ENCODE peak calls at places on chromosome 1, in ten cellular contexts. One of them, this sample, is unnamed.

GRCh38 chr1:204080163-204080903 is 7.4 kb downstream of the SOX13 start:
- DNase-seq in kidney tubule cell: peak
- DNase-seq in activated CD4-positive, alpha-beta T cell treated with anti-CD3 and anti-CD28 coated beads for 1 hour: no peak
- DNase-seq in stimulated activated CD4-positive, alpha-beta T cell treated with anti-CD3 and anti-CD28 coated beads, Interleukin-4, amount 100 ng/mL, for 48 hours: no peak
- DNase-seq in RPMI7951: peak
- DNase-seq in RWPE1: peak
- DNase-seq in AG04449: no peak
- DNase-seq in esophagus muscularis mucosa: no peak
- DNase-seq in COR-L47: peak
- DNase-seq in ACHN: peak
- DNase-seq in this sample: peak

GRCh38 chr1:116147114-116147510 is 35.9 kb downstream of the MAB21L3 start:
- DNase-seq in kidney tubule cell: no peak
- DNase-seq in activated CD4-positive, alpha-beta T cell treated with anti-CD3 and anti-CD28 coated beads for 1 hour: no peak
- DNase-seq in stimulated activated CD4-positive, alpha-beta T cell treated with anti-CD3 and anti-CD28 coated beads, Interleukin-4, amount 100 ng/mL, for 48 hours: no peak
- DNase-seq in RPMI7951: no peak
- DNase-seq in RWPE1: no peak
- DNase-seq in AG04449: no peak
- DNase-seq in esophagus muscularis mucosa: peak
- DNase-seq in COR-L47: no peak
- DNase-seq in ACHN: no peak
- DNase-seq in this sample: no peak

GRCh38 chr1:115090547-115090946 is 1.2 kb upstream of the TSPAN2 start:
- DNase-seq in kidney tubule cell: peak
- DNase-seq in activated CD4-positive, alpha-beta T cell treated with anti-CD3 and anti-CD28 coated beads for 1 hour: no peak
- DNase-seq in stimulated activated CD4-positive, alpha-beta T cell treated with anti-CD3 and anti-CD28 coated beads, Interleukin-4, amount 100 ng/mL, for 48 hours: no peak
- DNase-seq in RPMI7951: no peak
- DNase-seq in RWPE1: no peak
- DNase-seq in AG04449: no peak
- DNase-seq in esophagus muscularis mucosa: no peak
- DNase-seq in COR-L47: no peak
- DNase-seq in ACHN: peak
- DNase-seq in this sample: no peak

GRCh38 chr1:85085417-85085816 is 37.1 kb upstream of the MCOLN3 start:
- DNase-seq in kidney tubule cell: no peak
- DNase-seq in activated CD4-positive, alpha-beta T cell treated with anti-CD3 and anti-CD28 coated beads for 1 hour: no peak
- DNase-seq in stimulated activated CD4-positive, alpha-beta T cell treated with anti-CD3 and anti-CD28 coated beads, Interleukin-4, amount 100 ng/mL, for 48 hours: no peak
- DNase-seq in RPMI7951: no peak
- DNase-seq in RWPE1: no peak
- DNase-seq in AG04449: no peak
- DNase-seq in esophagus muscularis mucosa: no peak
- DNase-seq in COR-L47: no peak
- DNase-seq in ACHN: no peak
- DNase-seq in this sample: no peak

GRCh38 chr1:181620183-181620582 is 136.9 kb downstream of the CACNA1E start:
- DNase-seq in kidney tubule cell: no peak
- DNase-seq in activated CD4-positive, alpha-beta T cell treated with anti-CD3 and anti-CD28 coated beads for 1 hour: no peak
- DNase-seq in stimulated activated CD4-positive, alpha-beta T cell treated with anti-CD3 and anti-CD28 coated beads, Interleukin-4, amount 100 ng/mL, for 48 hours: no peak
- DNase-seq in RPMI7951: no peak
- DNase-seq in RWPE1: no peak
- DNase-seq in AG04449: no peak
- DNase-seq in esophagus muscularis mucosa: no peak
- DNase-seq in COR-L47: no peak
- DNase-seq in ACHN: no peak
- DNase-seq in this sample: no peak

GRCh38 chr1:65026235-65026634 is 59.9 kb upstream of the JAK1 start:
- DNase-seq in kidney tubule cell: no peak
- DNase-seq in activated CD4-positive, alpha-beta T cell treated with anti-CD3 and anti-CD28 coated beads for 1 hour: no peak
- DNase-seq in stimulated activated CD4-positive, alpha-beta T cell treated with anti-CD3 and anti-CD28 coated beads, Interleukin-4, amount 100 ng/mL, for 48 hours: no peak
- DNase-seq in RPMI7951: no peak
- DNase-seq in RWPE1: no peak
- DNase-seq in AG04449: no peak
- DNase-seq in esophagus muscularis mucosa: no peak
- DNase-seq in COR-L47: peak
- DNase-seq in ACHN: no peak
- DNase-seq in this sample: no peak

GRCh38 chr1:111238056-111238795 is 10.7 kb downstream of the CHI3L2 start:
- DNase-seq in kidney tubule cell: no peak
- DNase-seq in activated CD4-positive, alpha-beta T cell treated with anti-CD3 and anti-CD28 coated beads for 1 hour: no peak
- DNase-seq in stimulated activated CD4-positive, alpha-beta T cell treated with anti-CD3 and anti-CD28 coated beads, Interleukin-4, amount 100 ng/mL, for 48 hours: no peak
- DNase-seq in RPMI7951: no peak
- DNase-seq in RWPE1: no peak
- DNase-seq in AG04449: no peak
- DNase-seq in esophagus muscularis mucosa: no peak
- DNase-seq in COR-L47: no peak
- DNase-seq in ACHN: no peak
- DNase-seq in this sample: no peak

GRCh38 chr1:162561616-162562451 is at the start of gene UAP1:
- DNase-seq in kidney tubule cell: peak
- DNase-seq in activated CD4-positive, alpha-beta T cell treated with anti-CD3 and anti-CD28 coated beads for 1 hour: no peak
- DNase-seq in stimulated activated CD4-positive, alpha-beta T cell treated with anti-CD3 and anti-CD28 coated beads, Interleukin-4, amount 100 ng/mL, for 48 hours: no peak
- DNase-seq in RPMI7951: peak
- DNase-seq in RWPE1: peak
- DNase-seq in AG04449: no peak
- DNase-seq in esophagus muscularis mucosa: no peak
- DNase-seq in COR-L47: no peak
- DNase-seq in ACHN: peak
- DNase-seq in this sample: no peak

GRCh38 chr1:222266223-222267215 is 281.4 kb downstream of the HHIPL2 start:
- DNase-seq in kidney tubule cell: no peak
- DNase-seq in activated CD4-positive, alpha-beta T cell treated with anti-CD3 and anti-CD28 coated beads for 1 hour: no peak
- DNase-seq in stimulated activated CD4-positive, alpha-beta T cell treated with anti-CD3 and anti-CD28 coated beads, Interleukin-4, amount 100 ng/mL, for 48 hours: no peak
- DNase-seq in RPMI7951: no peak
- DNase-seq in RWPE1: no peak
- DNase-seq in AG04449: no peak
- DNase-seq in esophagus muscularis mucosa: no peak
- DNase-seq in COR-L47: no peak
- DNase-seq in ACHN: no peak
- DNase-seq in this sample: no peak

GRCh38 chr1:30411206-30411605 is 312.2 kb downstream of the MATN1 start:
- DNase-seq in kidney tubule cell: no peak
- DNase-seq in activated CD4-positive, alpha-beta T cell treated with anti-CD3 and anti-CD28 coated beads for 1 hour: no peak
- DNase-seq in stimulated activated CD4-positive, alpha-beta T cell treated with anti-CD3 and anti-CD28 coated beads, Interleukin-4, amount 100 ng/mL, for 48 hours: no peak
- DNase-seq in RPMI7951: no peak
- DNase-seq in RWPE1: no peak
- DNase-seq in AG04449: no peak
- DNase-seq in esophagus muscularis mucosa: peak
- DNase-seq in COR-L47: no peak
- DNase-seq in ACHN: no peak
- DNase-seq in this sample: peak

GRCh38 chr1:244224487-244225430 is 173.7 kb downstream of the ZBTB18 start:
- DNase-seq in kidney tubule cell: no peak
- DNase-seq in activated CD4-positive, alpha-beta T cell treated with anti-CD3 and anti-CD28 coated beads for 1 hour: no peak
- DNase-seq in stimulated activated CD4-positive, alpha-beta T cell treated with anti-CD3 and anti-CD28 coated beads, Interleukin-4, amount 100 ng/mL, for 48 hours: no peak
- DNase-seq in RPMI7951: no peak
- DNase-seq in RWPE1: no peak
- DNase-seq in AG04449: no peak
- DNase-seq in esophagus muscularis mucosa: no peak
- DNase-seq in COR-L47: no peak
- DNase-seq in ACHN: no peak
- DNase-seq in this sample: no peak

This sample was measured in progenitor cell of endocrine pancreas.